ENCODE peak calls at places on chromosomes 3 and 15, in eight cellular contexts. V, E, C, P, X, Q, Z and U are unnamed samples.

GRCh38 chr3:98553021-98553563 is 21.3 kb downstream of the GPR15 start:
- DNase-seq in V (no peak), E (no peak), C (no peak), P (no peak), X (no peak), Q (no peak), Z (no peak), U (no peak)

GRCh38 chr3:129954509-129954908 is 20.0 kb upstream of the TRH start:
- DNase-seq in V (no peak), E (no peak), C (no peak), P (no peak), X (no peak), Q (no peak), Z (no peak), U (no peak)

GRCh38 chr3:186220886-186221285 is 112.0 kb upstream of the ETV5 start:
- DNase-seq in V (no peak), E (no peak), C (no peak), P (no peak), X (no peak), Q (no peak), Z (peak), U (no peak)

GRCh38 chr3:193590088-193590856 is 2.7 kb upstream of the OPA1 start:
- DNase-seq in V (no peak), E (peak), C (peak), P (peak), X (no peak), Q (no peak), Z (no peak), U (peak)

GRCh38 chr3:143121240-143122088 is 1.9 kb downstream of the CHST2 start:
- DNase-seq in V (peak), E (peak), C (peak), P (peak), X (no peak), Q (no peak), Z (no peak), U (peak)

GRCh38 chr3:108396336-108396735 is 100.0 kb downstream of the HHLA2 start:
- DNase-seq in V (no peak), E (no peak), C (no peak), P (no peak), X (no peak), Q (no peak), Z (no peak), U (no peak)

GRCh38 chr3:48851407-48851806 is 3.7 kb upstream of the PRKAR2A start:
- DNase-seq in V (no peak), E (peak), C (peak), P (peak), X (no peak), Q (peak), Z (no peak), U (no peak)

GRCh38 chr3:187286467-187287059 is 5.0 kb downstream of the MASP1 start:
- DNase-seq in V (no peak), E (peak), C (peak), P (peak), X (no peak), Q (no peak), Z (no peak), U (peak)

GRCh38 chr15:57649138-57649537 is 57.4 kb upstream of the POLR2M start:
- DNase-seq in V (no peak), E (no peak), C (no peak), P (peak), X (no peak), Q (no peak), Z (no peak), U (peak)

GRCh38 chr3:16300881-16301359 is 35.9 kb downstream of the OXNAD1 start:
- DNase-seq in V (no peak), E (no peak), C (no peak), P (no peak), X (no peak), Q (no peak), Z (no peak), U (peak)

GRCh38 chr3:150075417-150075865 is 104.7 kb upstream of the PFN2 start:
- DNase-seq in V (no peak), E (no peak), C (no peak), P (no peak), X (no peak), Q (no peak), Z (no peak), U (no peak)

GRCh38 chr15:40344631-40345120 is 3.9 kb upstream of the CCDC9B start:
- DNase-seq in V (peak), E (peak), C (peak), P (peak), X (peak), Q (peak), Z (peak), U (peak)

GRCh38 chr3:122679467-122680291 is 960 bp upstream of the PARP14 start:
- DNase-seq in V (no peak), E (peak), C (no peak), P (peak), X (peak), Q (peak), Z (no peak), U (peak)

GRCh38 chr3:161409069-161409468 is 37.8 kb upstream of the SPTSSB start:
- DNase-seq in V (no peak), E (peak), C (no peak), P (peak), X (peak), Q (peak), Z (peak), U (peak)

GRCh38 chr3:149356044-149356592 is 21.3 kb downstream of the TM4SF1 start:
- DNase-seq in V (no peak), E (no peak), C (no peak), P (peak), X (no peak), Q (no peak), Z (no peak), U (no peak)

GRCh38 chr15:70475921-70476320 is 287.4 kb downstream of the UACA start:
- DNase-seq in V (no peak), E (no peak), C (no peak), P (no peak), X (no peak), Q (no peak), Z (no peak), U (peak)

GRCh38 chr3:45644063-45644462 is 45.1 kb upstream of the SACM1L start:
- DNase-seq in V (no peak), E (peak), C (peak), P (peak), X (no peak), Q (no peak), Z (no peak), U (peak)

GRCh38 chr15:26867199-26868007 is 541 bp downstream of the GABRA5 start:
- DNase-seq in V (no peak), E (peak), C (no peak), P (no peak), X (no peak), Q (no peak), Z (no peak), U (peak)

GRCh38 chr15:96254168-96254567 is 76.3 kb upstream of the NR2F2 start:
- DNase-seq in V (no peak), E (peak), C (peak), P (no peak), X (no peak), Q (no peak), Z (no peak), U (no peak)

GRCh38 chr3:38565339-38566214 is 69.4 kb downstream of the EXOG start:
- DNase-seq in V (no peak), E (no peak), C (no peak), P (no peak), X (no peak), Q (no peak), Z (no peak), U (no peak)

GRCh38 chr3:52221563-52222318 is 3.7 kb downstream of the TLR9 start:
- DNase-seq in V (no peak), E (no peak), C (no peak), P (peak), X (no peak), Q (no peak), Z (no peak), U (no peak)

GRCh38 chr15:26095710-26096330 is 232.7 kb upstream of the ATP10A start:
- DNase-seq in V (no peak), E (no peak), C (no peak), P (no peak), X (no peak), Q (no peak), Z (no peak), U (no peak)

GRCh38 chr3:48558446-48559134 is 2.0 kb upstream of the PFKFB4 start:
- DNase-seq in V (no peak), E (no peak), C (no peak), P (no peak), X (no peak), Q (no peak), Z (no peak), U (no peak)

GRCh38 chr3:172701056-172701455 is 9.8 kb downstream of the NCEH1 start:
- DNase-seq in V (no peak), E (no peak), C (no peak), P (no peak), X (no peak), Q (no peak), Z (no peak), U (no peak)

GRCh38 chr15:66657062-66658020 is 44.7 kb upstream of the SMAD6 start:
- DNase-seq in V (no peak), E (no peak), C (no peak), P (peak), X (no peak), Q (no peak), Z (no peak), U (no peak)

GRCh38 chr3:124640907-124641306 is 89.3 kb upstream of the UMPS start:
- DNase-seq in V (no peak), E (no peak), C (no peak), P (no peak), X (no peak), Q (no peak), Z (no peak), U (no peak)

GRCh38 chr15:72835289-72835890 is 51.8 kb upstream of the ADPGK start:
- DNase-seq in V (no peak), E (peak), C (no peak), P (peak), X (peak), Q (peak), Z (no peak), U (no peak)

GRCh38 chr3:48404440-48405342 is 25.2 kb downstream of the PLXNB1 start:
- DNase-seq in V (no peak), E (no peak), C (no peak), P (no peak), X (no peak), Q (no peak), Z (no peak), U (no peak)

GRCh38 chr15:42490246-42490742 is 647 bp downstream of the ZNF106 start:
- DNase-seq in V (no peak), E (no peak), C (no peak), P (peak), X (no peak), Q (no peak), Z (no peak), U (peak)

GRCh38 chr3:188179006-188179966 is 25.3 kb downstream of the LPP start:
- DNase-seq in V (no peak), E (peak), C (no peak), P (no peak), X (no peak), Q (no peak), Z (no peak), U (no peak)

GRCh38 chr15:58947179-58947578 is 13.7 kb upstream of the SLTM start:
- DNase-seq in V (no peak), E (no peak), C (no peak), P (no peak), X (no peak), Q (no peak), Z (no peak), U (no peak)

GRCh38 chr3:42638339-42638842 is 15.1 kb upstream of the ZBTB47 start:
- DNase-seq in V (no peak), E (no peak), C (no peak), P (no peak), X (no peak), Q (no peak), Z (no peak), U (no peak)

GRCh38 chr3:23166804-23167203 is 36.3 kb upstream of the UBE2E2 start:
- DNase-seq in V (no peak), E (no peak), C (no peak), P (no peak), X (no peak), Q (no peak), Z (no peak), U (no peak)

GRCh38 chr3:37608061-37608702 is 253.5 kb upstream of the CTDSPL start:
- DNase-seq in V (no peak), E (peak), C (peak), P (no peak), X (no peak), Q (no peak), Z (no peak), U (peak)

GRCh38 chr3:140091143-140091542 is 156.2 kb downstream of the CLSTN2 start:
- DNase-seq in V (no peak), E (peak), C (no peak), P (no peak), X (no peak), Q (no peak), Z (no peak), U (peak)

GRCh38 chr3:171419457-171419856 is 40.7 kb downstream of the TNIK start:
- DNase-seq in V (no peak), E (peak), C (no peak), P (no peak), X (no peak), Q (no peak), Z (no peak), U (no peak)